ENCODE peak calls at places on chromosomes 2 and 18, in nine cellular contexts. Y, C, F, Q, H, J, O, T and P are unnamed samples.

GRCh38 chr2:135169900-135170753 is 118.0 kb downstream of the RAB3GAP1 start:
- DNase-seq in Y (no peak), C (no peak), F (no peak), Q (no peak), H (no peak), J (no peak), O (no peak), T (no peak), P (no peak)

GRCh38 chr2:159873136-159873728 is 75.2 kb upstream of the CD302 start:
- DNase-seq in Y (no peak), C (no peak), F (peak), Q (no peak), H (no peak), J (no peak), O (no peak), T (no peak), P (no peak)

GRCh38 chr2:108988076-108988795 is 784 bp downstream of the EDAR start:
- DNase-seq in Y (no peak), C (no peak), F (no peak), Q (no peak), H (no peak), J (no peak), O (no peak), T (no peak), P (no peak)

GRCh38 chr2:104702451-104702850 is 151.5 kb upstream of the POU3F3 start:
- DNase-seq in Y (no peak), C (no peak), F (peak), Q (no peak), H (no peak), J (no peak), O (peak), T (no peak), P (no peak)

GRCh38 chr2:146532748-146533147 is 1312.1 kb upstream of the ACVR2A start:
- DNase-seq in Y (no peak), C (no peak), F (no peak), Q (no peak), H (no peak), J (no peak), O (peak), T (no peak), P (no peak)

GRCh38 chr18:13136689-13137040 is 81.9 kb upstream of the LDLRAD4 start:
- DNase-seq in Y (no peak), C (peak), F (peak), Q (peak), H (no peak), J (no peak), O (peak), T (no peak), P (no peak)

GRCh38 chr2:126809357-126809756 is 89.3 kb upstream of the TEX51 start:
- DNase-seq in Y (no peak), C (no peak), F (peak), Q (no peak), H (no peak), J (no peak), O (no peak), T (no peak), P (no peak)

GRCh38 chr2:168564641-168565040 is 108.6 kb downstream of the CERS6 start:
- DNase-seq in Y (no peak), C (no peak), F (no peak), Q (no peak), H (no peak), J (no peak), O (no peak), T (no peak), P (no peak)

GRCh38 chr2:84832772-84833461 is 48.0 kb downstream of the TRABD2A start:
- DNase-seq in Y (no peak), C (no peak), F (no peak), Q (no peak), H (no peak), J (no peak), O (no peak), T (no peak), P (no peak)

GRCh38 chr2:160522951-160523700 is 29.5 kb upstream of the RBMS1 start:
- DNase-seq in Y (no peak), C (no peak), F (no peak), Q (no peak), H (no peak), J (no peak), O (no peak), T (no peak), P (no peak)

GRCh38 chr2:201158111-201158929 is 24.6 kb upstream of the CASP10 start:
- DNase-seq in Y (peak), C (peak), F (peak), Q (peak), H (peak), J (no peak), O (peak), T (peak), P (no peak)

GRCh38 chr18:5625076-5625475 is 81.3 kb upstream of the EPB41L3 start:
- DNase-seq in Y (no peak), C (no peak), F (no peak), Q (no peak), H (no peak), J (no peak), O (no peak), T (no peak), P (no peak)

GRCh38 chr2:39550701-39551285 is 113.7 kb upstream of the MAP4K3 start:
- DNase-seq in Y (peak), C (no peak), F (no peak), Q (no peak), H (no peak), J (no peak), O (no peak), T (no peak), P (no peak)

GRCh38 chr2:20737505-20737904 is 70.6 kb downstream of the GDF7 start:
- DNase-seq in Y (no peak), C (no peak), F (no peak), Q (no peak), H (no peak), J (no peak), O (no peak), T (no peak), P (no peak)

GRCh38 chr2:189927823-189928222 is 134.7 kb downstream of the MSTN start:
- DNase-seq in Y (no peak), C (no peak), F (no peak), Q (no peak), H (no peak), J (no peak), O (no peak), T (no peak), P (no peak)

GRCh38 chr18:35776481-35776880 is 194.9 kb downstream of the GALNT1 start:
- DNase-seq in Y (no peak), C (no peak), F (no peak), Q (no peak), H (no peak), J (no peak), O (no peak), T (no peak), P (no peak)

GRCh38 chr2:39658371-39658770 is 7.3 kb upstream of the TMEM178A start:
- DNase-seq in Y (no peak), C (no peak), F (no peak), Q (no peak), H (no peak), J (no peak), O (no peak), T (no peak), P (no peak)

GRCh38 chr2:111100765-111101162 is 19.9 kb upstream of the BCL2L11 start:
- DNase-seq in Y (no peak), C (no peak), F (no peak), Q (no peak), H (no peak), J (no peak), O (no peak), T (no peak), P (no peak)